ENCODE peak calls at places on chromosomes 2 and 18, in nine cellular contexts. F, Y, Q, D, M, S, J, R and K are unnamed samples.

GRCh38 chr18:73258375-73259087 is 390.7 kb upstream of the NETO1 start:
- DNase-seq in F (no peak), Y (no peak), Q (peak; percentile 42), D (no peak), M (no peak), S (no peak), J (no peak), R (no peak), K (no peak)

GRCh38 chr2:68715353-68716041 is 19.1 kb upstream of the ARHGAP25 start:
- DNase-seq in F (peak; percentile 52), Y (no peak), Q (peak; percentile 81), D (peak; percentile 62), M (peak; percentile 33), S (peak; percentile 30), J (peak; percentile 38), R (peak; percentile 74), K (peak; percentile 85)

GRCh38 chr2:24402242-24403092 is 42.1 kb upstream of the ITSN2 start:
- DNase-seq in F (no peak), Y (no peak), Q (no peak), D (no peak), M (peak; percentile 3), S (no peak), J (no peak), R (no peak), K (no peak)

GRCh38 chr18:46291149-46291548 is 187.0 kb downstream of the HAUS1 start:
- DNase-seq in F (no peak), Y (no peak), Q (no peak), D (no peak), M (no peak), S (no peak), J (no peak), R (no peak), K (no peak)

GRCh38 chr2:43823751-43824150 is 14.9 kb downstream of the ABCG5 start:
- DNase-seq in F (no peak), Y (no peak), Q (no peak), D (no peak), M (no peak), S (no peak), J (no peak), R (no peak), K (no peak)

GRCh38 chr18:30970201-30970816 is 72.2 kb downstream of the DSC3 start:
- DNase-seq in F (peak; percentile 8), Y (peak; percentile 6), Q (peak; percentile 44), D (peak; percentile 75), M (peak; percentile 43), S (no peak), J (no peak), R (no peak), K (no peak)

GRCh38 chr2:120470717-120471060 is 124.8 kb downstream of the INHBB start:
- DNase-seq in F (peak; percentile 76), Y (no peak), Q (no peak), D (no peak), M (no peak), S (peak; percentile 61), J (peak; percentile 71), R (no peak), K (no peak)

GRCh38 chr2:32792416-32792815 is 154.3 kb upstream of the LTBP1 start:
- DNase-seq in F (no peak), Y (peak; percentile 67), Q (no peak), D (no peak), M (no peak), S (no peak), J (no peak), R (no peak), K (no peak)

GRCh38 chr2:140988597-140988996 is 1142.2 kb downstream of the LRP1B start:
- DNase-seq in F (no peak), Y (no peak), Q (no peak), D (no peak), M (peak; percentile 36), S (no peak), J (no peak), R (no peak), K (no peak)

GRCh38 chr2:143110759-143111428 is 18.3 kb upstream of the ARHGAP15 start:
- DNase-seq in F (peak; percentile 44), Y (peak; percentile 58), Q (peak; percentile 66), D (peak; percentile 45), M (peak; percentile 63), S (peak; percentile 54), J (peak; percentile 33), R (peak; percentile 59), K (peak; percentile 77)

GRCh38 chr18:60549338-60549960 is 176.9 kb upstream of the MC4R start:
- DNase-seq in F (peak; percentile 11), Y (peak; percentile 21), Q (peak; percentile 58), D (peak; percentile 35), M (peak; percentile 70), S (no peak), J (no peak), R (peak; percentile 20), K (no peak)

GRCh38 chr2:133867131-133867530 is 298.9 kb upstream of the NCKAP5 start:
- DNase-seq in F (no peak), Y (no peak), Q (no peak), D (no peak), M (peak; percentile 33), S (no peak), J (no peak), R (no peak), K (no peak)

DNA sequence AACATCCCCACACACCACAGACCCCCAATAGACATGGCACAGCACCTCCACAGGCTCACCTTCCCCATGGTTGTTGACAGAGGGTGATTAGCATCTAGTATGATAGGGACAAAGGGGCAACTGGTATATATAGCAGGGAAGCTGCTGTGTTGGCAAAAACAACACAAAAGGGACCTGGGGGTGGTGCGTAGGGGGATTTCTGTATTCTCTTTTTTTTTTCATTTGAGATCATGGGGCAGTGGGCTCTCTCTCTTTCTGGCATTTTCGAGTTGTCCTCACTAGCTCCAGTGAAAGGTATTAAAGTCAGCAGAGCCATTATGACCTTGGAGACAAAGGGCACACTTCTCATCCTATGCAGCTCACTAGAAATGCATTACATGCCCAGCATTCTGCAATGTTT is at the start of gene CRYGA:
- DNase-seq in F (no peak), Y (no peak), Q (no peak), D (no peak), M (no peak), S (no peak), J (no peak), R (no peak), K (no peak)
- TF ChIP-seq CTCF in F (no peak), Y (no peak), Q (no peak), D (no peak), M (no peak), S (no peak), J (no peak), R (no peak), K (no peak)

GRCh38 chr18:39561136-39561535 is 1995.5 kb upstream of the CELF4 start:
- DNase-seq in F (no peak), Y (no peak), Q (no peak), D (no peak), M (peak; percentile 68), S (no peak), J (no peak), R (no peak), K (no peak)
- H3K4me1 ChIP-seq in F (no peaks in the 10 kb centered on the region), Y (no peaks in the 10 kb centered on the region), Q (no peaks in the 10 kb centered on the region), D (no peaks in the 10 kb centered on the region), M (no peaks in the 10 kb centered on the region), S (no peaks in the 10 kb centered on the region), J (no peaks in the 10 kb centered on the region), R (no peaks in the 10 kb centered on the region), K (no peaks in the 10 kb centered on the region)

GRCh38 chr2:121605820-121606733 is 43.2 kb downstream of the CLASP1 start:
- DNase-seq in F (no peak), Y (no peak), Q (no peak), D (no peak), M (no peak), S (no peak), J (no peak), R (no peak), K (no peak)

GRCh38 chr2:121608367-121608766 is 40.9 kb downstream of the CLASP1 start:
- DNase-seq in F (no peak), Y (no peak), Q (no peak), D (no peak), M (peak; percentile 59), S (no peak), J (no peak), R (no peak), K (no peak)

GRCh38 chr2:121599963-121600651 is 49.2 kb downstream of the CLASP1 start:
- DNase-seq in F (no peak), Y (no peak), Q (no peak), D (peak; percentile 48), M (peak; percentile 27), S (no peak), J (no peak), R (no peak), K (no peak)

GRCh38 chr2:121598087-121598486 is 51.2 kb downstream of the CLASP1 start:
- DNase-seq in F (no peak), Y (no peak), Q (no peak), D (no peak), M (no peak), S (no peak), J (no peak), R (no peak), K (no peak)

DNA sequence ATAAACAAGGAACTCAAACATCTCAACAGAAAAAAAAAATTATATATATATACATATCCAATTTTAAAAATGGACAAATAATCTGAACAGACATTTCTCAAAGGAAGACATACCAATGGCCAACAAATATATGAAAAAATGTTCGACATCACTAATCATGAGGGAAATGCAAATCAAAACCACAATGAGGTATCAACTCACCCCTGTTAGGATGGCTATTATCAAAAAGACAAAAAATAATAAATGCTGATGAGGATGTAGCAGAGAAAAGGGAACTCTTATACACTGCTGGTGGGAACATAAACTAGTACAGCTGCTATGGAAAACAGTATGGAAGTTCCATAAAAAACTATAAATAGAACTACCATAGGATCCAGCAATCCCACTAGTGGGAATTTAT is 46.1 kb downstream of the CLASP1 start:
- DNase-seq in F (no peak), Y (no peak), Q (no peak), D (no peak), M (no peak), S (no peak), J (no peak), R (no peak), K (no peak)
- H3K27ac ChIP-seq in F (no peak overlapping the region), Y (no peak overlapping the region), Q (no peak overlapping the region), D (no peak overlapping the region), M (no peak overlapping the region), S (no peak overlapping the region), J (no peak overlapping the region), R (no peak overlapping the region), K (no peak overlapping the region)

DNA sequence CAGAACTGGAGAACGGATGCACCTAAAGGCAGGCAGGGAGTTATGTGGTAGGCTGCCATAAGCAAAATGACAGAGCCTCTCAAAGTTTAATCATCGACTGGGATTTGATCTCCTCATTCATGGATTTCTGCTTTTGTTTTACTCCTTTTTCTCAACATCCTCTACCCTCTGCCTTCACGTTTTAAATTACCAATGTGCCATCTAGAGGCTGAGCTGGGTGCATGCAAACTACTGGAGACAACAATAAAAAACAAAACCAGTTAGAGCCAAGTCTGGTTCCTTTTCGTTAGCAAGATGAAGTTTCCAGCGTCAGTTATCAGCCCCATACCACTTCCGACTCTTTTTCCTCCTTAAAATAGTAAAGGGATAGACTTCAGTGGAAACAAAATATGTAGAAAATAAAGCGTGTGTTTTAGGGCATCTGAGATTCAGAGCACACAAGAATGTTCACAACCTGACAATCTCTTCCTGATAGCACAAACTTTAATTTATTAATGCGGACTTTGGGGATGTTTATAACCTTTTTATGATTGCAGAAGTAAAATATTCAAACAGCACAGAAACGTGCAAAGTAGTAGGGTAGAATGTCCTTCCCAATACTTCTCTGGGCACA is 117.0 kb downstream of the LAMA1 start:
- DNase-seq in F (peak; percentile 37), Y (no peak), Q (no peak), D (peak; percentile 39), M (no peak), S (no peak), J (no peak), R (no peak), K (no peak)
- TF ChIP-seq CTCF in F (peak; percentile 10), Y (peak; percentile 16), Q (peak; percentile 29), D (peak; percentile 74), M (peak; percentile 80), S (no peak), J (no peak), R (peak; percentile 35), K (peak; percentile 75)

GRCh38 chr2:128315829-128316776 is 2.6 kb downstream of the HS6ST1 start:
- DNase-seq in F (peak; percentile 10), Y (peak; percentile 2), Q (no peak), D (no peak), M (peak; percentile 53), S (peak; percentile 18), J (peak; percentile 13), R (peak; percentile 16), K (peak; percentile 46)
- H3K4me1 ChIP-seq in F (no peaks in the 10 kb centered on the region), Y (peaks cover 17% of the 10 kb centered on the region), Q (peaks cover 13% of the 10 kb centered on the region), D (peaks cover 28% of the 10 kb centered on the region), M (peaks cover 7% of the 10 kb centered on the region), S (peaks cover 23% of the 10 kb centered on the region), J (peaks cover 14% of the 10 kb centered on the region), R (peaks cover 68% of the 10 kb centered on the region), K (peaks cover 5% of the 10 kb centered on the region)